ENCODE peak calls at places on chromosomes 16 and 17, in four cellular contexts. D is CD4-positive, alpha-beta T cell; T is OCI-LY7; M is mesendoderm. R is an unnamed sample.

GRCh38 chr17:30477083-30477757 is at the start of gene GOSR1:
- DNase-seq in T (peak), D (peak), M (peak), R (peak)

GRCh38 chr16:78893340-78893739 is 707.2 kb downstream of the MAF start:
- DNase-seq in T (no peak), D (no peak), M (no peak), R (no peak)

GRCh38 chr17:35872581-35872980 is 3.9 kb upstream of the HEATR9 start:
- DNase-seq in T (no peak), D (no peak), M (no peak), R (no peak)

GRCh38 chr16:83727018-83727417 is 80.8 kb upstream of the HSBP1 start:
- DNase-seq in T (no peak), D (no peak), M (no peak), R (no peak)

GRCh38 chr16:85192233-85192632 is 80.0 kb upstream of the CIBAR2 start:
- DNase-seq in T (no peak), M (no peak), D (no peak), R (no peak)

GRCh38 chr16:78984324-78984723 is 616.2 kb downstream of the MAF start:
- DNase-seq in T (no peak), D (no peak), M (no peak), R (no peak)

GRCh38 chr17:1055751-1056645 is 59.1 kb downstream of the TIMM22 start:
- DNase-seq in M (peak), D (peak), T (peak), R (no peak)

GRCh38 chr17:16491131-16491702 is 776 bp downstream of the LRRC75A start:
- DNase-seq in M (no peak), T (no peak), D (peak), R (no peak)

GRCh38 chr17:67506966-67507365 is 129.9 kb downstream of the PITPNC1 start:
- DNase-seq in M (no peak), T (no peak), D (no peak), R (no peak)

GRCh38 chr17:52024296-52024870 is 134.1 kb downstream of the CA10 start:
- DNase-seq in M (peak), T (no peak), D (no peak), R (no peak)

GRCh38 chr16:1051446-1051845 is 21.1 kb upstream of the SSTR5 start:
- DNase-seq in M (no peak), D (no peak), T (no peak), R (no peak)

GRCh38 chr16:85233520-85233919 is 121.2 kb upstream of the CIBAR2 start:
- DNase-seq in T (no peak), M (no peak), D (no peak), R (no peak)

GRCh38 chr16:71526111-71526998 is at the start of gene CHST4:
- DNase-seq in M (peak), T (peak), D (no peak), R (no peak)

GRCh38 chr17:50558955-50559614 is 1.4 kb upstream of the CACNA1G start:
- DNase-seq in T (no peak), D (no peak), M (peak), R (no peak)

GRCh38 chr17:21282850-21283249 is 1.7 kb upstream of the MAP2K3 start:
- DNase-seq in M (no peak), D (no peak), T (no peak), R (no peak)

GRCh38 chr17:5434984-5435383 is 4.0 kb downstream of the C1QBP start:
- DNase-seq in D (no peak), T (no peak), M (no peak), R (no peak)

GRCh38 chr16:71564377-71564967 is 12.4 kb downstream of the TAT start:
- DNase-seq in D (peak), M (no peak), T (no peak), R (peak)

GRCh38 chr16:3857189-3858013 is 23.1 kb downstream of the CREBBP start:
- DNase-seq in T (no peak), M (no peak), D (no peak), R (no peak)

GRCh38 chr16:74774223-74775139 is at the start of gene FA2H:
- DNase-seq in D (peak), T (peak), M (peak), R (peak)

GRCh38 chr17:78497115-78497540 is 80.1 kb downstream of the DNAH17 start:
- DNase-seq in T (peak), M (peak), D (peak), R (peak)

GRCh38 chr17:75548839-75549238 is 23.3 kb downstream of the LLGL2 start:
- DNase-seq in M (no peak), T (no peak), D (no peak), R (no peak)

GRCh38 chr17:69485901-69486643 is 71.6 kb downstream of the MAP2K6 start:
- DNase-seq in T (no peak), M (no peak), D (no peak), R (no peak)

GRCh38 chr17:36743130-36743529 is 141.7 kb downstream of the MRM1 start:
- DNase-seq in T (no peak), M (peak), D (no peak), R (no peak)

GRCh38 chr16:29806096-29806579 is at the start of gene MAZ:
- DNase-seq in T (peak), D (no peak), M (no peak), R (peak)

GRCh38 chr16:50718761-50719400 is 23.0 kb upstream of the CYLD start:
- DNase-seq in M (no peak), T (no peak), D (no peak), R (no peak)

GRCh38 chr16:87212026-87212425 is 105.2 kb downstream of the C16orf95 start:
- DNase-seq in T (no peak), M (no peak), D (no peak), R (no peak)

GRCh38 chr17:28427372-28427771 is 21.4 kb upstream of the SLC46A1 start:
- DNase-seq in T (no peak), M (no peak), D (no peak), R (no peak)

GRCh38 chr16:28930652-28931051 is 1.1 kb upstream of the CD19 start:
- DNase-seq in M (no peak), T (peak), D (no peak), R (no peak)

GRCh38 chr17:58741121-58741625 is 14.5 kb upstream of the PPM1E start:
- DNase-seq in T (no peak), M (peak), D (no peak), R (no peak)

GRCh38 chr16:57042157-57043111 is 49.9 kb upstream of the CPNE2 start:
- DNase-seq in M (no peak), D (peak), T (peak), R (no peak)

GRCh38 chr17:70310251-70310672 is 140.9 kb downstream of the KCNJ2 start:
- DNase-seq in M (peak), T (no peak), D (no peak), R (no peak)

GRCh38 chr17:63995626-63996025 is 2.5 kb upstream of the PRR29 start:
- DNase-seq in M (no peak), T (no peak), D (no peak), R (no peak)

GRCh38 chr16:8761078-8761477 is 36.4 kb downstream of the TMEM186 start:
- DNase-seq in T (no peak), D (no peak), M (no peak), R (no peak)

GRCh38 chr17:55784666-55785065 is 33.8 kb downstream of the PCTP start:
- DNase-seq in M (no peak), D (no peak), T (no peak), R (no peak)

GRCh38 chr17:61397086-61397842 is 2.4 kb upstream of the TBX2 start:
- DNase-seq in M (peak), D (no peak), T (no peak), R (no peak)

GRCh38 chr16:74759564-74759963 is 15.1 kb downstream of the FA2H start:
- DNase-seq in M (no peak), D (no peak), T (no peak), R (no peak)

GRCh38 chr16:72107371-72107770 is 13.7 kb downstream of the DHX38 start:
- DNase-seq in T (no peak), M (no peak), D (no peak), R (no peak)

GRCh38 chr16:53922805-53923645 is 219.1 kb downstream of the FTO start:
- DNase-seq in D (no peak), T (no peak), M (no peak), R (no peak)

GRCh38 chr17:75088902-75089417 is 1.2 kb downstream of the SLC16A5 start:
- DNase-seq in T (no peak), M (peak), D (no peak), R (no peak)

GRCh38 chr17:74177018-74177450 is 26.4 kb upstream of the RPL38 start:
- DNase-seq in T (no peak), D (no peak), M (peak), R (no peak)

DNA sequence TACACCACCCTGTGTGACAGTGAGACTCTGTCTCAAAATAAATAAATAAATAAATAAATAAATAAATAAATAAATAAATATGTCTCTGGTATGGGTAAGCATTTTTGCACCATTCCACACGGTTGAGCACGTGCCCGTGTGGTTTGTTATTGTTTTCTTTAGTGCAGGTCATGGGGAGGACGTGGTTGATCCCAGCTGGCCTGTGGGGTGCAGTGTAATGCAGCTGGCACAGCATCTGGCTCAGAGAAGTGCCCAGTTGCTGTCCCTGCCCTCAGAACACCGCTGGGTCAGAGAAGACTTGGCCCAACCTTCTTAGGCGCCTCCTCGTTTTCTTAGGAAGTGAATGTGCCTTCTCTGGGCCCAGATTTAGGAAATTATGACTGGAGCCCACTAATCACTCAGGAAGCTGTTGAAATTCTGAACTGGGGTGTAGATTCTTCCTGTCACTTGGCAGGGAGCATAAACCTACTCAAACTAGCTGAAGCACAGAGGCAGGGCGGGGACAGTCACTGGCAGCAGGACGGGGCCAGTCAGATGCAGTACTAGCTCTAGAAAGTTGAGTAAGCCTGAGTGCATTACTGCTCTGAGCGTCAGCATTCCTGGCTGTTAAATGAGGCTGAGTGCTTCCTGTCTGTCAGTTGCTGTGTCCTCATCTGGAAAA is 85.9 kb downstream of the SNX29 start:
- DNase-seq in M (peak), T (no peak), D (no peak), R (no peak)
- H3K27ac ChIP-seq in M (no peak), T (no peak), D (no peak), R (no peak)

GRCh38 chr16:31032736-31033708 is at the start of gene STX4:
- DNase-seq in T (peak), D (peak), M (peak), R (peak)

GRCh38 chr16:31033709-31034492 is 543 bp downstream of the STX4 start:
- DNase-seq in T (peak), D (peak), M (peak), R (peak)

GRCh38 chr16:31025344-31025743 is 8.0 kb upstream of the STX4 start:
- DNase-seq in M (no peak), T (no peak), D (no peak), R (no peak)

GRCh38 chr16:31023627-31024226 is 9.6 kb upstream of the STX4 start:
- DNase-seq in T (no peak), M (no peak), D (no peak), R (no peak)

GRCh38 chr16:31029272-31029671 is 4.1 kb upstream of the STX4 start:
- DNase-seq in T (no peak), M (no peak), D (no peak), R (no peak)
- H3K27ac ChIP-seq in T (no peak), M (no peak), D (no peak), R (no peak)

DNA sequence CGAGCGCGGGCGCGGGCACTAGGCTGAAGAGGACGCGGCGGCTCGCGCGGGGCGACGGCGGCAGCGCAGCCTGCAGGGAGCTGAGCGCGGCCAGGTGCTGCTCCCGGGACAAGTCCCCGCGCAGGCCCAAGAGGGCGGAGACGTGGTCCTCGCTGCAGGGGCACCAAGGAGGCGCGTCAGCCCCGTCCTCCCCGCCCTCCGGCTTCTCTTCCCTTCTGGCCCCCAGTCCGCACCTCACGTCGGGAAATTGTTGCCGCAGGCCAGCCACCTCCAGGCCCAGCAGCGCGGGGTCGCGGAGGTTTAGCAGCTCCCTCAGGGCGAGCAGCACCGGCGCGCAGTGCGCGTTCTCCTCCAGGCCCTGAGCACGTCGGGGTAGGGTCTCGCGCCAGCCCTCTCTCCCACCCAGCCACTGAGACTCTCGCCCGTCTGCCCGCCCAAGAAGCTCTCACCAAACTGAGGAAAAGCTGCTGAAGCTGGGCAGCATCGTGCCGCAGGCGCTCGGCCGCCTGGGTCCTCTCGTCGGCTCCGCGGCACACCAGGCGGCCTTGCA is 765 bp upstream of the MATCAP1 start:
- DNase-seq in M (peak), T (no peak), D (no peak), R (no peak)
- H3K27ac ChIP-seq in M (no peak), T (no peak), D (no peak), R (peak)

GRCh38 chr16:55754056-55754455 is 78.8 kb downstream of the CES1 start:
- DNase-seq in M (no peak), D (no peak), T (no peak), R (no peak)
- H3K27ac ChIP-seq in M (peak), D (no peak), T (no peak), R (no peak)

GRCh38 chr16:30944352-30944751 is 4.5 kb upstream of the ORAI3 start:
- DNase-seq in D (no peak), M (no peak), T (no peak), R (no peak)

GRCh38 chr16:30937692-30938091 is 11.2 kb upstream of the ORAI3 start:
- DNase-seq in D (no peak), M (no peak), T (no peak), R (no peak)

GRCh38 chr16:30946671-30947532 is 2.0 kb upstream of the ORAI3 start:
- DNase-seq in T (no peak), D (no peak), M (no peak), R (no peak)

GRCh38 chr16:30942421-30942796 is 6.5 kb upstream of the ORAI3 start:
- DNase-seq in M (no peak), D (no peak), T (no peak), R (no peak)

GRCh38 chr16:30941600-30942420 is 7.1 kb upstream of the ORAI3 start:
- DNase-seq in D (peak), M (peak), T (peak), R (no peak)
- H3K27ac ChIP-seq in D (no peak), M (no peak), T (no peak), R (no peak)

DNA sequence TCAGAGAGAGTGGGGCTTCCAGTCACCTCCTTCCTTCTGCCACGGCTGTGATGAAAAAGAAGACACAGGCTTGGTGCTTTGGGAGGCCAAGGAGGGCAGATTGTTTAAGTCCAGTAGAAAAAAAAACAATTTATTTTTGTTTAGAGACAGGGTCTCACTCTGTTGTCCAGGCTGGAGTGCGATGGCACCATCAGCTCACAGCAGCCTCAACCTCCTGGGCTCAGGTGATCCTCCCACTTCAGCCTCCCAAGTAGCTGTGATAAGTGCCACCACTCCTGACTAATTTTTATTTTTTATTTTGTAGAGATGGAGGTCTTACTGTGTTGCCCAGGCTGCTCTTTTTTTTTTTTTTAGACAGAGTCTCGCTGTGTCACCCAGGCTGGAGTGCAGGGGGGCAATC is 2.7 kb upstream of the MVD start:
- DNase-seq in D (no peak), T (no peak), M (no peak), R (no peak)
- H3K27ac ChIP-seq in D (no peak), T (peak), M (no peak), R (no peak)

DNA sequence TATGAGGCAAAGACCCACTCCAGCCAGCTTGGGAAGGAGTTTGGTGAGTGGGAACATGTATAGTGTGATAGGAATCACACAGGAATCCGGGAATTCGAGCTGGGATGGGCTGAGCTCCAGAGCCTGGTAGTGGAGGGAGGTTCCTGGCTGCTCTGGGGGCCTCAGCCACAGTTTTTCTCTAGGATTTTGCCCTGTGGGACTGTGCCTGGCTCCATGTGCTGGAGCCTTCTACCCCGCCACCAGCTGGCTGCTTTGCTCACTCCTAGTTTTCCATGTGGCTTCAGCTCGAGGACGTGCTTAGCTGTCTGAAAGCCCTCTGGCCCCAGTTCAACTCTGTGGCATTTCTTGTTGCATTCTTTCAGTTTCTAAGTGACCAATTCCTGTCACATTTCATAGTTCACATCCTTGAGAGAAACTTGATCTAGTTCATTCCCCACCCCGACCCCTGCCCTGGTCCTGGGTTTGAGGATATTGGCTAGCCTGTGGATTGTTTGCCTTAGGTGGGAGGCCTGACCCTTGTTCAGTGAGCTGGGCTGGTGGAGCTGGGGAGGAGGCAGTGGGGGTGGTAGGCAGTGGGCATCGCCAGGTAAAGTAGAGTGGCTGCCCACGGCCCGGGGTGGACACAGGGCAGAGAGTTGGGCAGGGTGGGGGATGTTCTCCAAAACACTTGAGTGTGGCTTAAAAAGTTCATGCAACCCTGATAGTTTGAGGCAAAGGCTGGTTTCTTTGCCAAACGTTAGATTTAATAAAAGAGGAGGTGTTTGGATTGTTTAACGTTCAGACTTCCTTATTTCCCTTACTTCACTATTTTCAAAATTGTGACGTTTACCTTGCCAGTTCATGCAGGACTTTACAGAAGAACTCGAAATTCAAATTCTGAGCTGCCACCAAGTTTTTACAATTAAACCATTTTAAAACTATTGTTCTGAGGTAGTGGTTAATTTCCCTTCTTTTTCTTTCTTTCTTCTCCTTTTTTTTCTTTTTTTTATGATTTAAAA is 5.2 kb downstream of the SEC14L1 start:
- DNase-seq in D (no peak), T (peak), M (peak), R (no peak)
- H3K27ac ChIP-seq in D (no peak), T (peak), M (no peak), R (peak)

GRCh38 chr16:81445143-81445922 is 725 bp downstream of the CMIP start:
- DNase-seq in D (no peak), M (no peak), T (peak), R (no peak)

GRCh38 chr16:81442909-81443687 is 1.5 kb upstream of the CMIP start:
- DNase-seq in M (no peak), D (no peak), T (no peak), R (no peak)

GRCh38 chr16:81445926-81446317 is 1.3 kb downstream of the CMIP start:
- DNase-seq in D (no peak), T (no peak), M (peak), R (no peak)

GRCh38 chr16:81443688-81444447 is 740 bp upstream of the CMIP start:
- DNase-seq in T (no peak), M (no peak), D (no peak), R (no peak)

DNA sequence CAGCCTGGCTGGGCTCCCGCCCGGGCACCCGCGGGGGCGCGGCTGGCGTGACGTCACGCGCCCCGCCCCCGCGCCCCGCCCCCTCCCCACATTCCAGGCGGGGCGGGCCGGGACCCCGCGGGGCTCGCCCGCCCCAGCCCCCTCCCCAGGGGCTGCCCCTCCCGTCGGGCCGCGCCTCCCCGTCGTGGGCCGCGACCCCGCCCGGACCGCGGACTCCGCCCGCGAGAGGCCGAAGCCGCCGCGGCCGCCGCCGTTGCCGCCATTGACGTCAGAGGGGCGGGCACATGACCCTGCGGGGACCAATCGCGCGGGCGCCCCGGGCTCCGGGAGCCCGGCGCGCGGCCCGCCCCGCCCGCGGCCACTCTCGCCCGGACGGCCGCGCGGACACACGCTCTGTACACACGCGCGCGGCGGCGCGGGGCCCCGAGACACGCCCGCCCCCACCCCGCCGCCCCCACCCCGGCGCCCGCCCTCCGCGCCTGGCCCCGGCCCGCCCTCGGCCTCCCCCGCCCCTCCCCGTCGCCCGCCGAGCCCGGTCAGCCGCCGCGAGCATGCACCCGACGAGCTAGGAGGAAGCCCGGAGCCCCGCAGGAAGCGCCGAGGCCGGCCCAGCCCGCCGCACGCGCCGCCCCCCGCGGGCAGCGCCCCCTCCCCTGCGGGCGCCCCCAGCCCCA is at the start of gene CMIP:
- DNase-seq in T (peak), M (peak), D (peak), R (peak)
- H3K27ac ChIP-seq in T (peak), M (peak), D (peak), R (peak)

R was measured in caudate nucleus.